ENCODE peak calls at places on chromosome X, in five cellular contexts. K is IMR-90, H is mesenchymal stem cell, D is H9, I is neuronal stem cell. P is an unnamed sample.

GRCh38 chrX:154540897-154541535 is 5.6 kb downstream of the G6PD start:
- DNase-seq in K (no peak), H (no peak), D (no peak), I (no peak), P (no peak)

GRCh38 chrX:47683171-47684145 is 24.5 kb upstream of the UXT start:
- DNase-seq in K (no peak), H (peak), D (no peak), I (no peak), P (no peak)

GRCh38 chrX:16966745-16967144 is 20.3 kb downstream of the REPS2 start:
- DNase-seq in K (no peak), H (no peak), D (no peak), I (no peak), P (no peak)

GRCh38 chrX:12950851-12951589 is 23.9 kb upstream of the TMSB4X start:
- DNase-seq in K (no peak), H (no peak), D (peak), I (no peak), P (no peak)

GRCh38 chrX:131572372-131573014 is 28.6 kb downstream of the OR13H1 start:
- DNase-seq in K (no peak), H (peak), D (no peak), I (no peak), P (no peak)

GRCh38 chrX:135974279-135974856 is 580 bp upstream of the MMGT1 start:
- DNase-seq in K (peak), H (peak), D (peak), I (peak), P (peak)

GRCh38 chrX:97806238-97806637 is 922.5 kb downstream of the RPA4 start:
- DNase-seq in K (peak), H (peak), D (no peak), I (no peak), P (no peak)

GRCh38 chrX:65637335-65637734 is 30.1 kb upstream of the MSN start:
- DNase-seq in K (no peak), H (no peak), D (no peak), I (no peak), P (no peak)

GRCh38 chrX:40054793-40055192 is 43.0 kb downstream of the BCOR start:
- DNase-seq in K (peak), H (peak), D (no peak), I (no peak), P (peak)

DNA sequence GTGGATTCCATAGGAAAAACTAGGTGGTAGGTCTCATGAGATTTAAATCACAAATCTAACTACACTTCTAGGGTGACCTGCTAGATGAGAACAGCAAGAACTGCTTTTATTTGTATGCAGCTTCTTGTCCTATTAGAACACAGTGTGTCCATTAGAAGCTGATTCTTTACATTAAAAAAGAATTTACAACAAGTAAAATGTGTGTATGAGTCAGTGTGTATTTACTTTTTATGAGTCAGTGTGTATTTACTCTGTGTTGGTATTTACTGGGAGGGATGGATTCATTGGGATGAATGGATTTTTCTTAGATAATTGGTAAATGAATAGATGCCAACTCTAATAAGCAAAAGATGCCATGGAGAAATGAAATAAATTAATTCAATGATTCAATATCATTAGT is 40.6 kb upstream of the XPNPEP2 start:
- DNase-seq in K (no peak), H (no peak), D (no peak), I (no peak), P (no peak)
- H3K9ac ChIP-seq in K (no peak), H (no peak), D (no peak), I (no peak), P (no peak)

GRCh38 chrX:350534-351321 is 32.1 kb upstream of the GTPBP6 start:
- DNase-seq in K (no peak), H (no peak), D (no peak), I (no peak), P (no peak)
- H2BK5ac ChIP-seq in K (no peak), H (no peak), D (no peak), I (peak), P (no peak)

GRCh38 chrX:119013146-119013545 is 38.7 kb downstream of the LONRF3 start:
- DNase-seq in K (no peak), H (no peak), D (no peak), I (no peak), P (peak)
- H3K9ac ChIP-seq in K (no peak), H (no peak), D (no peak), I (no peak), P (no peak)

DNA sequence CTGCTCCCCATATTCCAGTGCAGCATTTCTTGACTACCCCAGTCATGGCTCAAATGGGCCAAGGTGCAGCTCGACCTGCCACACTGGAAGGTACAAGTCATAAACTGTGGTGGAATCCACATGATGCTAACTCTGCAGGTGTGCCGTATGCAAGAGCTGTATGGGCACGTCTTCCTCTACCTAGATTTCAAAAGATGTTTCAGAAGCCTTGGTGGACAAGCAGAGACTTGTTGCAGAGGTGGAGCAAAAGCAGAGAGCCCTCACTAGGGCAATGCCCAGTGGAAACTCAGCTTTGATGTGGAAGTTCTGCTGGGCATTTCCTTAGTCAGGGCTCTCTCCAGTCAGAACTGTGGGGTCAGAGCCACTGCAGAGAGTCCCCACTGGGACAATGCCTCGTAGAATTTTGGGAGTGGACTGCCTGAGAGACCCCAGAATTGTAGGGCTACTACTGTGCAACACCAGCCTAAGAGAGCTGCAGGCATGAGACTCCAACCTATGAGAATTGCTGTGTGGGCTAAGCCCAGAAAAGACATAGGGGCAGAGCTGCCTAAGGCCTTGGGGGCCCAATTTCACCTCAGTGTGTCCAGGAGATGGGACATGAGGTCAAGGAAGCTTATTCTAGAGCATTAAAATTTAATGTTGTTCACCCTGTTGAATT is 65.7 kb downstream of the BEX3 start:
- DNase-seq in K (no peak), H (no peak), D (no peak), I (no peak), P (peak)
- H2BK5ac ChIP-seq in K (peak), H (no peak), D (no peak), I (no peak), P (peak)

GRCh38 chrX:119996069-119996468 is 52.5 kb upstream of the NKAP start:
- DNase-seq in K (no peak), H (no peak), D (no peak), I (no peak), P (no peak)

GRCh38 chrX:119990409-119990994 is 47.0 kb upstream of the NKAP start:
- DNase-seq in K (no peak), H (no peak), D (peak), I (no peak), P (no peak)

GRCh38 chrX:119986203-119986602 is 42.7 kb upstream of the NKAP start:
- DNase-seq in K (no peak), H (no peak), D (no peak), I (no peak), P (no peak)

GRCh38 chrX:119989905-119990408 is 46.4 kb upstream of the NKAP start:
- DNase-seq in K (no peak), H (no peak), D (peak), I (no peak), P (no peak)

GRCh38 chrX:119990995-119991787 is 47.6 kb upstream of the NKAP start:
- DNase-seq in K (no peak), H (no peak), D (peak), I (no peak), P (no peak)
- H3K9ac ChIP-seq in K (no peak), H (no peak), D (no peak), I (no peak), P (peak)

GRCh38 chrX:140346711-140347110 is 158.2 kb downstream of the SOX3 start:
- DNase-seq in K (no peak), H (no peak), D (no peak), I (no peak), P (peak)
- H2BK5ac ChIP-seq in K (no peak), H (no peak), D (no peak), I (no peak), P (no peak)

GRCh38 chrX:22060451-22060940 is 28.4 kb downstream of the PHEX start:
- DNase-seq in K (peak), H (peak), D (no peak), I (no peak), P (peak)
- H3K9ac ChIP-seq in K (no peak), H (no peak), D (no peak), I (no peak), P (no peak)

GRCh38 chrX:74249963-74250362 is 54.0 kb upstream of the ZCCHC13 start:
- DNase-seq in K (no peak), H (peak), D (peak), I (no peak), P (peak)

GRCh38 chrX:74251006-74251930 is 52.7 kb upstream of the ZCCHC13 start:
- DNase-seq in K (peak), H (peak), D (no peak), I (no peak), P (peak)

GRCh38 chrX:74248889-74249288 is 55.1 kb upstream of the ZCCHC13 start:
- DNase-seq in K (no peak), H (peak), D (peak), I (no peak), P (no peak)

GRCh38 chrX:74246524-74246923 is 57.5 kb upstream of the ZCCHC13 start:
- DNase-seq in K (peak), H (peak), D (no peak), I (no peak), P (no peak)

DNA sequence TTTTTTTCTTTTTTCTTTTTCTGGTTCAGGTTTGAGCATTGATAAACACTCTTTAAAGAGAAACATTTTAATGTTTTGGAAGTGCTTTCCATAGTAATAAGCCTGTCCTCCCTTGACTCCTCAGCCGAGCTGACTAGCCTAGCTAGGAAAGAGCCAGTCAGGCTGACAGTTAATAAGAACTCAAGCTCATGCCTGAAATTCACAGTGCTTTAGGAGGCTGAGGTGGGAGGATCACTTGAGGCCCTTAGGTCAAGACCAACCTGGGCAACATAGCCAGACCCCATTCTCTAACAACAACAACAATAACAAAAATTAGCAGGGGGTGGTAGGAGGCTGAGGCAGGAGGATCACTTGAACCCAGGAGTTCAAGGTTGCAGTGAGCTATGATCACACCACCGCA is 53.4 kb upstream of the ZCCHC13 start:
- DNase-seq in K (no peak), H (peak), D (no peak), I (no peak), P (no peak)
- H2BK5ac ChIP-seq in K (peak), H (no peak), D (no peak), I (no peak), P (peak)

GRCh38 chrX:120308558-120308957 is 2.7 kb downstream of the TMEM255A start:
- DNase-seq in K (no peak), H (no peak), D (peak), I (peak), P (no peak)
- H3K9ac ChIP-seq in K (no peak), H (no peak), D (no peak), I (no peak), P (no peak)

P was measured in trophoblast cell.